ENCODE peak calls at places on chromosomes 2 and 18, in six cellular contexts. One of them, this sample, is unnamed.
A peak's percentile ranks its signal among the peaks of the same experiment; 100 is the strongest.

GRCh38 chr18:51639541-51639940 is 442.1 kb upstream of the MEX3C start:
- DNase-seq in cardiac fibroblast: no peak
- DNase-seq in adrenal gland: no peak
- DNase-seq in OCI-LY7: no peak
- DNase-seq in GM23338: no peak
- DNase-seq in osteocyte: no peak
- DNase-seq in this sample: no peak

GRCh38 chr2:233822101-233822771 is 32.1 kb downstream of the HJURP start:
- DNase-seq in OCI-LY7: no peak
- DNase-seq in cardiac fibroblast: no peak
- DNase-seq in osteocyte: peak; percentile 83
- DNase-seq in adrenal gland: no peak
- DNase-seq in GM23338: no peak
- DNase-seq in this sample: no peak

GRCh38 chr2:239593965-239594771 is 193.3 kb upstream of the HDAC4 start:
- DNase-seq in adrenal gland: no peak
- DNase-seq in OCI-LY7: no peak
- DNase-seq in osteocyte: peak; percentile 73
- DNase-seq in GM23338: no peak
- DNase-seq in cardiac fibroblast: no peak
- DNase-seq in this sample: no peak

GRCh38 chr2:98795903-98796676 is 65.2 kb upstream of the MGAT4A start:
- DNase-seq in adrenal gland: no peak
- DNase-seq in OCI-LY7: no peak
- DNase-seq in osteocyte: peak; percentile 64
- DNase-seq in GM23338: peak; percentile 22
- DNase-seq in cardiac fibroblast: no peak
- DNase-seq in this sample: no peak

GRCh38 chr2:79723830-79724229 is 211.0 kb downstream of the CTNNA2 start:
- DNase-seq in cardiac fibroblast: peak; percentile 11
- DNase-seq in GM23338: no peak
- DNase-seq in osteocyte: no peak
- DNase-seq in adrenal gland: no peak
- DNase-seq in OCI-LY7: no peak
- DNase-seq in this sample: no peak

GRCh38 chr2:133780099-133780996 is 212.1 kb upstream of the NCKAP5 start:
- DNase-seq in OCI-LY7: peak; percentile 56
- DNase-seq in cardiac fibroblast: peak; percentile 87
- DNase-seq in GM23338: peak; percentile 90
- DNase-seq in adrenal gland: peak; percentile 57
- DNase-seq in osteocyte: no peak
- DNase-seq in this sample: peak; percentile 31

GRCh38 chr2:173296235-173296634 is 58.4 kb upstream of the CDCA7 start:
- DNase-seq in OCI-LY7: no peak
- DNase-seq in osteocyte: no peak
- DNase-seq in GM23338: no peak
- DNase-seq in cardiac fibroblast: no peak
- DNase-seq in adrenal gland: no peak
- DNase-seq in this sample: no peak

GRCh38 chr2:151649966-151650365 is 84.3 kb downstream of the NEB start:
- DNase-seq in adrenal gland: no peak
- DNase-seq in GM23338: no peak
- DNase-seq in OCI-LY7: no peak
- DNase-seq in cardiac fibroblast: no peak
- DNase-seq in osteocyte: no peak
- DNase-seq in this sample: no peak

GRCh38 chr2:231000211-231000904 is 4.4 kb downstream of the SPATA3 start:
- DNase-seq in cardiac fibroblast: no peak
- DNase-seq in GM23338: peak; percentile 84
- DNase-seq in adrenal gland: no peak
- DNase-seq in osteocyte: no peak
- DNase-seq in OCI-LY7: no peak
- DNase-seq in this sample: no peak

GRCh38 chr2:11018651-11019185 is 107.0 kb downstream of the KCNF1 start:
- DNase-seq in cardiac fibroblast: no peak
- DNase-seq in GM23338: no peak
- DNase-seq in osteocyte: peak; percentile 51
- DNase-seq in OCI-LY7: no peak
- DNase-seq in adrenal gland: no peak
- DNase-seq in this sample: no peak

GRCh38 chr18:25223899-25224607 is 127.9 kb downstream of the ZNF521 start:
- DNase-seq in GM23338: no peak
- DNase-seq in cardiac fibroblast: no peak
- DNase-seq in osteocyte: no peak
- DNase-seq in adrenal gland: no peak
- DNase-seq in OCI-LY7: no peak
- DNase-seq in this sample: no peak

GRCh38 chr2:139296672-139297209 is 516.6 kb upstream of the NXPH2 start:
- DNase-seq in OCI-LY7: no peak
- DNase-seq in osteocyte: no peak
- DNase-seq in cardiac fibroblast: no peak
- DNase-seq in GM23338: no peak
- DNase-seq in adrenal gland: no peak
- DNase-seq in this sample: no peak

GRCh38 chr2:84077504-84077903 is 381.6 kb downstream of the SUCLG1 start:
- DNase-seq in cardiac fibroblast: peak; percentile 1
- DNase-seq in OCI-LY7: peak; percentile 22
- DNase-seq in osteocyte: no peak
- DNase-seq in GM23338: peak; percentile 71
- DNase-seq in adrenal gland: peak; percentile 30
- DNase-seq in this sample: peak; percentile 3

GRCh38 chr18:4125246-4125938 is 329.7 kb downstream of the DLGAP1 start:
- DNase-seq in osteocyte: no peak
- DNase-seq in GM23338: peak; percentile 61
- DNase-seq in OCI-LY7: no peak
- DNase-seq in cardiac fibroblast: peak; percentile 84
- DNase-seq in adrenal gland: no peak
- DNase-seq in this sample: no peak

GRCh38 chr2:67548317-67549095 is 151.4 kb downstream of the ETAA1 start:
- DNase-seq in GM23338: peak; percentile 31
- DNase-seq in adrenal gland: no peak
- DNase-seq in OCI-LY7: no peak
- DNase-seq in cardiac fibroblast: no peak
- DNase-seq in osteocyte: no peak
- DNase-seq in this sample: no peak

GRCh38 chr2:240636563-240637115 is 11.4 kb downstream of the GPR35 start:
- DNase-seq in adrenal gland: no peak
- DNase-seq in GM23338: no peak
- DNase-seq in osteocyte: peak; percentile 71
- DNase-seq in cardiac fibroblast: no peak
- DNase-seq in OCI-LY7: no peak
- DNase-seq in this sample: no peak

GRCh38 chr2:166419616-166419934 is 43.8 kb upstream of the SCN9A start:
- DNase-seq in GM23338: peak; percentile 56
- DNase-seq in adrenal gland: no peak
- DNase-seq in cardiac fibroblast: peak; percentile 70
- DNase-seq in osteocyte: no peak
- DNase-seq in OCI-LY7: no peak
- DNase-seq in this sample: no peak

GRCh38 chr2:240599141-240599583 is 12.6 kb downstream of the CAPN10 start:
- DNase-seq in cardiac fibroblast: no peak
- DNase-seq in GM23338: no peak
- DNase-seq in adrenal gland: no peak
- DNase-seq in OCI-LY7: no peak
- DNase-seq in osteocyte: no peak
- DNase-seq in this sample: no peak

GRCh38 chr2:200172521-200172920 is 134.0 kb upstream of the SPATS2L start:
- DNase-seq in GM23338: no peak
- DNase-seq in cardiac fibroblast: no peak
- DNase-seq in OCI-LY7: no peak
- DNase-seq in adrenal gland: no peak
- DNase-seq in osteocyte: no peak
- DNase-seq in this sample: no peak

GRCh38 chr18:48781041-48781989 is 169.4 kb downstream of the SMAD7 start:
- DNase-seq in adrenal gland: peak; percentile 74
- DNase-seq in GM23338: peak; percentile 21
- DNase-seq in osteocyte: no peak
- DNase-seq in OCI-LY7: no peak
- DNase-seq in cardiac fibroblast: peak; percentile 95
- DNase-seq in this sample: no peak

GRCh38 chr2:120400546-120400945 is 54.6 kb downstream of the INHBB start:
- DNase-seq in OCI-LY7: no peak
- DNase-seq in adrenal gland: no peak
- DNase-seq in osteocyte: no peak
- DNase-seq in GM23338: no peak
- DNase-seq in cardiac fibroblast: no peak
- DNase-seq in this sample: no peak

GRCh38 chr2:40668435-40668834 is 216.5 kb upstream of the SLC8A1 start:
- DNase-seq in GM23338: no peak
- DNase-seq in adrenal gland: peak; percentile 15
- DNase-seq in OCI-LY7: no peak
- DNase-seq in cardiac fibroblast: peak; percentile 59
- DNase-seq in osteocyte: no peak
- DNase-seq in this sample: no peak

GRCh38 chr2:148926291-148926961 is 51.4 kb downstream of the KIF5C start:
- DNase-seq in adrenal gland: peak; percentile 33
- DNase-seq in osteocyte: no peak
- DNase-seq in cardiac fibroblast: peak; percentile 38
- DNase-seq in OCI-LY7: peak; percentile 34
- DNase-seq in GM23338: peak; percentile 88
- DNase-seq in this sample: peak; percentile 61

GRCh38 chr2:7994397-7994951 is 687.4 kb upstream of the ID2 start:
- DNase-seq in osteocyte: no peak
- DNase-seq in cardiac fibroblast: no peak
- DNase-seq in adrenal gland: no peak
- DNase-seq in OCI-LY7: no peak
- DNase-seq in GM23338: no peak
- DNase-seq in this sample: no peak

GRCh38 chr2:128427356-128427755 is 108.7 kb upstream of the HS6ST1 start:
- DNase-seq in adrenal gland: no peak
- DNase-seq in OCI-LY7: no peak
- DNase-seq in cardiac fibroblast: no peak
- DNase-seq in osteocyte: no peak
- DNase-seq in GM23338: no peak
- DNase-seq in this sample: no peak

GRCh38 chr2:207681431-207681830 is 30.0 kb upstream of the CCNYL1 start:
- DNase-seq in adrenal gland: no peak
- DNase-seq in cardiac fibroblast: no peak
- DNase-seq in OCI-LY7: no peak
- DNase-seq in GM23338: peak; percentile 80
- DNase-seq in osteocyte: no peak
- DNase-seq in this sample: no peak

GRCh38 chr2:120880381-120880780 is 144.7 kb downstream of the GLI2 start:
- DNase-seq in osteocyte: no peak
- DNase-seq in OCI-LY7: no peak
- DNase-seq in GM23338: no peak
- DNase-seq in cardiac fibroblast: no peak
- DNase-seq in adrenal gland: no peak
- DNase-seq in this sample: no peak

GRCh38 chr2:69945447-69945846 is 16.0 kb downstream of the ASPRV1 start:
- DNase-seq in adrenal gland: no peak
- DNase-seq in GM23338: no peak
- DNase-seq in cardiac fibroblast: no peak
- DNase-seq in osteocyte: no peak
- DNase-seq in OCI-LY7: no peak
- DNase-seq in this sample: no peak

GRCh38 chr2:69947078-69947801 is 14.2 kb downstream of the ASPRV1 start:
- DNase-seq in OCI-LY7: no peak
- DNase-seq in cardiac fibroblast: no peak
- DNase-seq in adrenal gland: no peak
- DNase-seq in osteocyte: no peak
- DNase-seq in GM23338: no peak
- DNase-seq in this sample: no peak

GRCh38 chr2:69945900-69946299 is 15.5 kb downstream of the ASPRV1 start:
- DNase-seq in cardiac fibroblast: no peak
- DNase-seq in OCI-LY7: no peak
- DNase-seq in adrenal gland: no peak
- DNase-seq in GM23338: no peak
- DNase-seq in osteocyte: no peak
- DNase-seq in this sample: no peak

GRCh38 chr2:69948032-69948962 is 13.1 kb downstream of the ASPRV1 start:
- DNase-seq in cardiac fibroblast: no peak
- DNase-seq in osteocyte: no peak
- DNase-seq in adrenal gland: no peak
- DNase-seq in OCI-LY7: no peak
- DNase-seq in GM23338: peak; percentile 26
- DNase-seq in this sample: no peak

GRCh38 chr2:69946351-69947077 is 14.9 kb downstream of the ASPRV1 start:
- DNase-seq in cardiac fibroblast: peak; percentile 48
- DNase-seq in osteocyte: no peak
- DNase-seq in GM23338: no peak
- DNase-seq in OCI-LY7: peak; percentile 44
- DNase-seq in adrenal gland: no peak
- DNase-seq in this sample: peak; percentile 74
- TF ChIP-seq CTCF in cardiac fibroblast: no peak
- TF ChIP-seq CTCF in osteocyte: no peak
- TF ChIP-seq CTCF in GM23338: no peak
- TF ChIP-seq CTCF in OCI-LY7: no peak
- TF ChIP-seq CTCF in adrenal gland: no peak
- TF ChIP-seq CTCF in this sample: no peak

GRCh38 chr2:64859208-64860161 is 129.7 kb upstream of the SLC1A4 start:
- DNase-seq in OCI-LY7: no peak
- DNase-seq in GM23338: peak; percentile 81
- DNase-seq in adrenal gland: peak; percentile 92
- DNase-seq in cardiac fibroblast: peak; percentile 93
- DNase-seq in osteocyte: peak; percentile 88
- DNase-seq in this sample: peak; percentile 82
- TF ChIP-seq CTCF in OCI-LY7: no peak
- TF ChIP-seq CTCF in GM23338: no peak
- TF ChIP-seq CTCF in adrenal gland: no peak
- TF ChIP-seq CTCF in cardiac fibroblast: no peak
- TF ChIP-seq CTCF in osteocyte: no peak
- TF ChIP-seq CTCF in this sample: no peak

GRCh38 chr2:186308347-186308746 is 177.7 kb upstream of the ZC3H15 start:
- DNase-seq in osteocyte: no peak
- DNase-seq in adrenal gland: no peak
- DNase-seq in cardiac fibroblast: peak; percentile 23
- DNase-seq in OCI-LY7: no peak
- DNase-seq in GM23338: no peak
- DNase-seq in this sample: no peak

GRCh38 chr2:186304064-186304463 is 182.0 kb upstream of the ZC3H15 start:
- DNase-seq in osteocyte: no peak
- DNase-seq in OCI-LY7: no peak
- DNase-seq in cardiac fibroblast: no peak
- DNase-seq in GM23338: no peak
- DNase-seq in adrenal gland: no peak
- DNase-seq in this sample: no peak

GRCh38 chr2:186306754-186307153 is 179.3 kb upstream of the ZC3H15 start:
- DNase-seq in osteocyte: no peak
- DNase-seq in cardiac fibroblast: no peak
- DNase-seq in GM23338: no peak
- DNase-seq in adrenal gland: no peak
- DNase-seq in OCI-LY7: no peak
- DNase-seq in this sample: no peak

GRCh38 chr2:186307871-186308270 is 178.2 kb upstream of the ZC3H15 start:
- DNase-seq in OCI-LY7: no peak
- DNase-seq in adrenal gland: no peak
- DNase-seq in cardiac fibroblast: no peak
- DNase-seq in osteocyte: no peak
- DNase-seq in GM23338: no peak
- DNase-seq in this sample: no peak

GRCh38 chr2:186309901-186310300 is 176.2 kb upstream of the ZC3H15 start:
- DNase-seq in osteocyte: no peak
- DNase-seq in adrenal gland: peak; percentile 69
- DNase-seq in OCI-LY7: no peak
- DNase-seq in cardiac fibroblast: peak; percentile 58
- DNase-seq in GM23338: no peak
- DNase-seq in this sample: no peak
- TF ChIP-seq CTCF in osteocyte: no peak
- TF ChIP-seq CTCF in adrenal gland: peak; percentile 13
- TF ChIP-seq CTCF in OCI-LY7: no peak
- TF ChIP-seq CTCF in cardiac fibroblast: no peak
- TF ChIP-seq CTCF in GM23338: no peak
- TF ChIP-seq CTCF in this sample: no peak

GRCh38 chr2:236569593-236569973 is at the start of gene ACKR3:
- DNase-seq in cardiac fibroblast: peak; percentile 88
- DNase-seq in osteocyte: peak; percentile 90
- DNase-seq in GM23338: peak; percentile 81
- DNase-seq in adrenal gland: peak; percentile 23
- DNase-seq in OCI-LY7: peak; percentile 94
- DNase-seq in this sample: peak; percentile 87
- TF ChIP-seq CTCF in cardiac fibroblast: no peak
- TF ChIP-seq CTCF in osteocyte: peak; percentile 70
- TF ChIP-seq CTCF in GM23338: peak; percentile 48
- TF ChIP-seq CTCF in adrenal gland: no peak
- TF ChIP-seq CTCF in OCI-LY7: peak; percentile 87
- TF ChIP-seq CTCF in this sample: peak; percentile 86